ENCODE peak calls at places on chromosomes 5 and 9, in six cellular contexts. G is A549, T is heart right ventricle, I is IMR-90, L is AG04450, D is psoas muscle. O is an unnamed sample. For H3K9me3, the result is how much of the 10 kb centered on the place peaks cover.

GRCh38 chr9:95836072-95836471 is 39.4 kb upstream of the ERCC6L2 start:
- DNase-seq in T (no peak), I (peak), L (no peak), D (no peak), G (no peak), O (no peak)

GRCh38 chr9:3467593-3468219 is 58.1 kb downstream of the RFX3 start:
- DNase-seq in G (peak), T (peak), D (peak), I (peak), L (peak), O (peak)

GRCh38 chr5:126499278-126499677 is 76.1 kb downstream of the GRAMD2B start:
- DNase-seq in T (no peak), L (no peak), D (no peak), I (no peak), G (no peak), O (no peak)

GRCh38 chr5:93163010-93163663 is 417.9 kb downstream of the NR2F1-AS1 start:
- DNase-seq in D (no peak), G (no peak), L (peak), T (no peak), I (peak), O (no peak)

GRCh38 chr5:147341382-147341781 is 106.6 kb downstream of the STK32A start:
- DNase-seq in T (no peak), I (no peak), G (no peak), L (no peak), D (no peak), O (no peak)

GRCh38 chr5:178143901-178144300 is 9.8 kb downstream of the NHP2 start:
- DNase-seq in G (no peak), D (peak), I (peak), T (peak), L (peak), O (no peak)

GRCh38 chr5:143842920-143843319 is 31.0 kb downstream of the HMHB1 start:
- DNase-seq in T (no peak), I (peak), L (no peak), G (no peak), D (no peak), O (no peak)

GRCh38 chr5:176157656-176158055 is 80.6 kb upstream of the SIMC1 start:
- DNase-seq in I (peak), D (no peak), T (no peak), L (no peak), G (no peak), O (no peak)

GRCh38 chr5:140882591-140882899 is 621 bp downstream of the PCDHA13 start:
- DNase-seq in G (peak), L (no peak), T (no peak), D (no peak), I (no peak), O (no peak)

GRCh38 chr5:1038417-1039209 is 30.0 kb downstream of the NKD2 start:
- DNase-seq in L (no peak), G (no peak), D (no peak), T (no peak), I (no peak), O (no peak)

GRCh38 chr5:154698681-154699275 is 56.4 kb upstream of the LARP1 start:
- DNase-seq in G (no peak), L (no peak), T (no peak), I (no peak), D (no peak), O (no peak)

GRCh38 chr9:12640021-12640587 is 53.1 kb upstream of the TYRP1 start:
- DNase-seq in G (peak), L (peak), T (no peak), D (no peak), I (peak), O (no peak)

GRCh38 chr5:95130951-95131350 is 153.9 kb downstream of the MCTP1 start:
- DNase-seq in L (no peak), I (no peak), T (peak), D (no peak), G (no peak), O (no peak)

GRCh38 chr5:156942064-156942463 is 21.0 kb downstream of the TIMD4 start:
- DNase-seq in T (no peak), D (no peak), L (no peak), I (no peak), G (no peak), O (no peak)

GRCh38 chr5:143570989-143571388 is 167.5 kb upstream of the NR3C1 start:
- DNase-seq in D (no peak), T (no peak), L (no peak), I (no peak), G (no peak), O (no peak)

GRCh38 chr5:134131165-134131564 is 16.7 kb downstream of the TCF7 start:
- DNase-seq in L (no peak), G (no peak), T (no peak), D (peak), I (no peak), O (no peak)

DNA sequence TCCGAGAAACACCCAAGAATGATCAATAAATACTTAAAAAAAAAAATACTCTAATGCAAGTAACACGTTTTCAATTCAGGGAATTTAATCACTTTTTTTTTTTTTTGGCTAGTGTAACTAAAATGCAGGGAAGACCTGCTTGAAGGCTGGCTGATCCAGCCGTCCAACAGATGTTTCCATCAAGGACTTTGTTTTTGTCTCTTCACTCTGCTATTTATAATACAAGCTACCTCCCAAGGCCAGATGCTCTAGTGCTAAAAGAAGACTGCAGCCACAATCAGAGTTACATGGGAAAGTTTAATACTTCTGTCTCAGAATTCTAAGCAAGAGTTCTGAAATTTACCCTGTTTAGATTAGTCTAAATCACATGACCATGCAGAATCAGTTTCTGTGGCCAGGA is 14.5 kb downstream of the TBCA start:
- DNase-seq in L (peak), D (no peak), G (no peak), I (no peak), T (no peak), O (no peak)
- H3K9me3 ChIP-seq in L (under half), D (under half), G (under half), I (under half), T (under half), O (under half)

DNA sequence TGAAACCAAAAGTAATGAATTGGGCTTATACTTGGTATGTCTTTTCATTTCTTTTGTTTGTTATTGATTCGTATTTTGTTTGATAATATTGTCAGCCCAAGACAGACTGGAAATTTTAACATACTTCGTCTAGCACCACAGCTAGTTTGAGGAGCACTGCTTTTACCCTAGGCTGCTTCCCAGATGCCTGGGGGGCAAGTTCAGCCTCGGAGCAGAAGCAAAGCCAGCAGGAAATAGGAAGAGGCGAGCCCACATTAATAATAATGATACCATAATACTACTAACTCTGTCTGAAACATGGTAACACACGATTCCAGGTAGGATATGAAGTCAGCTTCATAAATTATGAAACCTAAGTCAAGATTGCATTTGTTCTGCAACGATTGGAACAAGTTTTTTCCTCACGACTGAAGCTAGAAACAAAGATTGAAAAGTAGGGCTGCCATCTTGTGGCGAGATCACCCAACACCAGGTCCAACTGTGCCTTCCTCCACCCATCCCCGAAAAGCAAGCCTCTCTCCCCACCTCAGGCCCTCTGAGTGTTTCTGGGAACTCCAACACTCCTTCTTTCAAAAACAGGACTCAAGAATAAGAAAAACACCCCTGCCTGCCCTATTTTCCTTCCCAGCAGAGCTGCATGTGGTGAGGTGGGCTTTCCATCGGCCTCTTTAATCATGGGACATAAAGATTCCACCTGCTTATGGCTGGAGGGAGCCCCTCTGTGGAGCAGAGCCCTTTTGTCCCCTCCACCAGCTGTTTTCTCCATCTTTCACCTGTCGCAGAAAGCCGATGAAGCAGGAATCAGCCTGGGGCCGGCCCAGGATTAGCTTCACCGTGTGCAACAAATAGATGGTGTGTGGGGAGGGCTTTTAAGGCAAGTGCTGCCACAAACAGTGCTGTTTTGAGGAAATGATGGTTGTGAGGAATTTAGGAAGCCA is 236.3 kb downstream of the CAAP1 start:
- DNase-seq in I (peak), T (no peak), L (no peak), D (no peak), G (peak), O (no peak)
- TF ChIP-seq CTCF in I (peak), T (peak), L (peak), D (no peak), G (peak), O (no peak)

GRCh38 chr5:119136666-119137318 is 65.9 kb downstream of the DMXL1 start:
- DNase-seq in I (no peak), G (no peak), T (no peak), L (no peak), D (no peak), O (no peak)
- H3K9me3 ChIP-seq in I (under half), G (under half), T (under half), L (under half), D (under half), O (under half)

GRCh38 chr9:85716031-85716877 is 25.5 kb downstream of the AGTPBP1 start:
- DNase-seq in D (no peak), G (no peak), L (no peak), I (no peak), T (no peak), O (no peak)
- TF ChIP-seq CTCF in D (no peak), G (peak), L (peak), I (no peak), T (peak), O (no peak)

GRCh38 chr9:135914921-135915320 is 7.6 kb upstream of the CAMSAP1 start:
- DNase-seq in L (peak), D (no peak), G (no peak), T (no peak), I (peak), O (no peak)
- H3K9me3 ChIP-seq in L (half or more), D (under half), G (half or more), T (half or more), I (under half), O (half or more)

O was measured in CD4-positive, alpha-beta T cell.